ENCODE peak calls at places on chromosomes 11 and 22, in seven cellular contexts. R is iPS DF 6.9; G is psoas muscle; Y is prostate gland; W is pancreas; U is spleen; Z is naive thymus-derived CD4-positive, alpha-beta T cell. B is an unnamed sample.

GRCh38 chr11:114026355-114026754 is 33.2 kb upstream of the ZBTB16 start:
- DNase-seq in R (peak; percentile 37), G (no peak), Y (no peak), W (no peak), U (no peak), Z (peak; percentile 16), B (no peak)

GRCh38 chr11:79328402-79328801 is 112.4 kb downstream of the TENM4 start:
- DNase-seq in R (no peak), G (no peak), Y (no peak), W (no peak), U (no peak), Z (no peak), B (no peak)

GRCh38 chr11:59187587-59187986 is 15.7 kb downstream of the DTX4 start:
- DNase-seq in R (no peak), G (peak; percentile 89), Y (no peak), W (no peak), U (no peak), Z (no peak), B (peak; percentile 55)

GRCh38 chr11:7548659-7549283 is 35.0 kb downstream of the PPFIBP2 start:
- DNase-seq in R (peak; percentile 63), G (no peak), Y (no peak), W (no peak), U (no peak), Z (no peak), B (peak; percentile 64)

GRCh38 chr22:21942407-21942895 is 10.2 kb downstream of the PPM1F start:
- DNase-seq in R (no peak), G (peak; percentile 92), Y (no peak), W (peak; percentile 29), U (peak; percentile 92), Z (no peak), B (peak; percentile 38)

GRCh38 chr11:44531116-44531504 is 34.4 kb upstream of the CD82 start:
- DNase-seq in R (no peak), G (no peak), Y (no peak), W (no peak), U (no peak), Z (no peak), B (no peak)

GRCh38 chr11:96123301-96123700 is 199.4 kb upstream of the MTMR2 start:
- DNase-seq in R (no peak), G (no peak), Y (no peak), W (no peak), U (no peak), Z (no peak), B (no peak)

GRCh38 chr22:44399196-44399837 is 86.6 kb upstream of the SHISAL1 start:
- DNase-seq in R (no peak), G (peak; percentile 23), Y (no peak), W (no peak), U (peak; percentile 40), Z (no peak), B (peak; percentile 8)

DNA sequence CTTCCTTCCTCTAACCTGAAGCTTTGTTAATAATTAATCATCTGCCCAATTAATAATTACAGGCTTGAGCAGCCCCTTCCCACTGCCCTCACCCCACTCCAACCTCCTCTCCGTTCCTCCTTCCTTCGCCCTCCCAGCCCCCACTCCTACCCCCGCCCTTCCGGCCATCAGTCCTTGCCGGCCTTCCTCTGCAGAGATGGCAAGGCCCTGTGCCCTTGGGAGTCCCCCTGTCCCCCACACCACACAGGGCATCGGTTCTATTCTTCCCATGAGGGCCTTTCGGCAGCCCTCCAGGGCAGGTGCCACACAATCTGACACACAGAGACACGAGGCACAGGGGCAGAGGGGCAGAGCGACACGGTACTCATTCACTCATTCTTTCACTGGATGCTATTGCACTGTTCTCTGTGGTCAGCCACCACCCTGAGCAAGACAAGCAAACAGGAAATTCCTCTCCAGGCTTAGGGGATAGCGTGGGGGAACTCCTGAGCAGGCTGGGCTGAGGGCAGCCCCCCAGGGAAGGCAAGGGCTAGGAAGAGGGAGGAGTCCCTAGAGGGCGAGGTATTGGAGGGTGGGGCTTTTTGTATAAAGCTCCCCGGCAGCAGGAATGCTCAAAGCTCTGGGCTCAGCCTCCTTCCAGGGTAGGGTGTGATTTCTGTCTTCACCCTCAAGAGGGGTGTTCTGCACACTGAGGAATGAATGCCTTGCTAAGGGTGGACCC is 14.8 kb downstream of the MGAT3 start:
- DNase-seq in R (no peak), G (no peak), Y (no peak), W (no peak), U (no peak), Z (no peak), B (no peak)
- H3K4me1 ChIP-seq in R (peaks cover 25% of the 10 kb centered on the region), G (no peaks in the 10 kb centered on the region), Y (no peaks in the 10 kb centered on the region), W (peaks cover 11% of the 10 kb centered on the region), U (peaks cover 42% of the 10 kb centered on the region), Z (peaks cover 9% of the 10 kb centered on the region), B (peaks cover 61% of the 10 kb centered on the region)

DNA sequence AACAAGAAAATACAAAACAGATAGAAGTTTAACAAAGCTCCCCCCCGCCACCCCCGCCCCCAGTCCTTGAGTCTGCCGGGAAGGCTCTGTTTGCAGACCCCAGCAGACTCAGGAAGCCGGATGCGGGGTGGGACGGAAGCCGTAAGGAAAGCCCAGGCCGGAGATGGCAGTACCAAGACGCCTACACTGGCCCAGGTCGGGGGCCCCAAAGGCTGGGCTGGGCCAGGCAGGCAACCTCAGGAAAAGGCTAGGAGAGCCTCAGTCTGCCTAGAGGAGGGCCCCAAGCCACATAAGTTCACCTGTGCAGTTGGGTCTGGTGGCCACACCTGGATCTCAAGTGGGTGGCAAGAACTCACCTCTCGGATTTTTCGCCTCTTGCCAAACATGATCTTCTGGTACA is 4.0 kb upstream of the GAL3ST1 start:
- DNase-seq in R (no peak), G (peak; percentile 26), Y (no peak), W (no peak), U (no peak), Z (no peak), B (no peak)
- H3K27ac ChIP-seq in R (no peak overlapping the region), G (no peak overlapping the region), Y (no peak overlapping the region), W (no peak overlapping the region), U (no peak overlapping the region), Z (no peak overlapping the region), B (no peak overlapping the region)

GRCh38 chr11:57426754-57427691 is at the start of gene SLC43A3:
- DNase-seq in R (no peak), G (peak; percentile 85), Y (peak; percentile 69), W (peak; percentile 73), U (peak; percentile 93), Z (peak; percentile 34), B (peak; percentile 76)

GRCh38 chr11:57424802-57425564 is 1.9 kb downstream of the SLC43A3 start:
- DNase-seq in R (no peak), G (peak; percentile 86), Y (peak; percentile 16), W (peak; percentile 66), U (peak; percentile 87), Z (peak; percentile 57), B (peak; percentile 56)

GRCh38 chr11:57426439-57426753 is 525 bp downstream of the SLC43A3 start:
- DNase-seq in R (no peak), G (no peak), Y (no peak), W (peak; percentile 26), U (no peak), Z (no peak), B (no peak)

GRCh38 chr11:57424137-57424801 is 2.7 kb downstream of the SLC43A3 start:
- DNase-seq in R (no peak), G (no peak), Y (no peak), W (no peak), U (no peak), Z (no peak), B (no peak)

DNA sequence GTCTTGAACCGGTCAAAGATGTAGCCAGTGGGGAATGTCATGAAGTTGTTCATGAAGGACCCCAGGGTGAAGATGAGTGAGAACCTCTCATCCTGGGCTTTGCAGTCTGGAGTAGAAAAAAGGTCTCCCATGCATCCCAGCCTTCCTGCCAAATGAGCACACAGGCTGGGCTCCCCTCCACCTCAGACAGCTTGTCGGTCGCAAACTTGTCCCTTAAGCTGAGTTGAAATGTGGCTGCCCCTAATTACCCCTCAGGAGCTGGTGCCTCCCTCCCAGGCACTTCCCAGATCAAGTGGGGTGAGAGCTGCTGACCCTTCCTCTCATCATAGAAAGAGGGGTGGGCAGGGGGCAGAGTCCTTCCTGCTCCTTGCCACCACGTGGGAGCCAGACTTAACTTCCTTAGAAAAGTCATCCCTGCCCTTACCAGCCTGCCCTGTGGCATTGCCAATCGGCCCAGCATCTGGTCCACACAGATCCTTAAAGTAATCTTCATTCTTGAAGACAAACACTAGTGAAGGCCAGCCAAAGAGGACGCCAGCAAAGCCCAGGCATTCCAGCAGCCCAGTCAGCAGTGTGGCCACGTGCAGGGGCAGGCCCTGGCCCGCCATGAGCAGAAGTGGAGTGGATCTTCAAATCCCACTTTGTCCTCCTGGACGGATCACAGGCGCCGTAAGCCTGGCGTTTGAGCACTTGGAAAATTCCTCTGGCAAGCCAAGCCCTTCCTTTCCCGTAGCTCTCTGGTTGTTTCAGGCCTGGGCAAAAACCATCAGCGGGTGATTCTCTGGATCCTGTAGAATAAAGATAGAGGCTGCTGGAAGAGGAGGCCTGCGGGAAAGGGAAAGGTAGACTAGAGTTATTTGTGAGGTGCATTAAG is 1.1 kb downstream of the SLC43A3 start:
- DNase-seq in R (no peak), G (peak; percentile 75), Y (peak; percentile 57), W (peak; percentile 24), U (peak; percentile 79), Z (no peak), B (peak; percentile 25)
- H3K4me1 ChIP-seq in R (peaks cover 3% of the 10 kb centered on the region), G (peaks cover 32% of the 10 kb centered on the region), Y (no peaks in the 10 kb centered on the region), W (peaks cover 16% of the 10 kb centered on the region), U (peaks cover 36% of the 10 kb centered on the region), Z (peaks cover 45% of the 10 kb centered on the region), B (peaks cover 79% of the 10 kb centered on the region)

GRCh38 chr22:29830585-29830984 is 7.5 kb downstream of the ASCC2 start:
- DNase-seq in R (no peak), G (peak; percentile 89), Y (no peak), W (no peak), U (no peak), Z (no peak), B (no peak)

GRCh38 chr22:29831958-29832357 is 6.1 kb downstream of the ASCC2 start:
- DNase-seq in R (no peak), G (no peak), Y (no peak), W (no peak), U (no peak), Z (no peak), B (no peak)

GRCh38 chr22:29833392-29833949 is 4.6 kb downstream of the ASCC2 start:
- DNase-seq in R (no peak), G (no peak), Y (no peak), W (no peak), U (no peak), Z (no peak), B (no peak)

GRCh38 chr22:29827091-29827490 is 11.0 kb downstream of the ASCC2 start:
- DNase-seq in R (no peak), G (no peak), Y (no peak), W (no peak), U (no peak), Z (no peak), B (no peak)

DNA sequence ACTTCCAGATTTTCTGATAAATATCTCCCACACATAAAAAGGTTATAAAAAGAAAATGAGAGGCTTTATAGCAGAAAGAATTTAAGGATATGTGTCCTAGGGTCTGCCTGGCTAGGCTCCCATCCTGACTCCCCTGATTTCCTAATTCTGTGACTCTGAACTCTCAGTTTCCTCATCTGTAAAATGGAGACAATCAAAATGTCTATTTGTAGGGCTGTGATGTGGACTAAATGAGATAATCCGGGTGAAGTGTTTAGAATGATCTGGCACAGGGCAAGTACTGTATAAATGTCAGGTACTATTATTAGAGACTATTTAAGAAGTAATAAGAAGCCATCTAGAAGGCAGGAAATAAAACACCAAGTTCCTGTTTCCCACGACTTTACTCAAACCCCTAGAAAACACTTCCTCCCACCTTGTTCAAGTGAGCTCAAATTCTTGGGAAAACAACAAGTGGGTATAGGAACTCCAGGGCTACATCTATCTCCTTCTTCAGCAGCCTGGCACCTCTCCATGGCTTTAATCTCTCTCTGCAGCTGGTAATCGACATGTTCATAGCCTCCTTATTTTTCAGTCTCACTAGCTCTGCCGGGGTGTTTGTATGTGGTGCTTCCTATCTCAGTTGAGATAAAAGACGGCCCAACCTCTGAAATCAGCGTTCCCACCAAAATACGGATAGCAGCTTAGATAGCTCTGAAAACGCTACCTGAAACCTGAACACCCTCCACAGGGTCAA is 6.7 kb downstream of the ASCC2 start:
- DNase-seq in R (no peak), G (no peak), Y (no peak), W (no peak), U (no peak), Z (no peak), B (no peak)
- H3K27ac ChIP-seq in R (no peak overlapping the region), G (peak overlapping the region; percentile 91), Y (no peak overlapping the region), W (no peak overlapping the region), U (peak overlapping the region; percentile 64), Z (no peak overlapping the region), B (no peak overlapping the region)

GRCh38 chr22:36395061-36395849 is 7.5 kb upstream of the MYH9 start:
- DNase-seq in R (no peak), G (no peak), Y (peak; percentile 89), W (no peak), U (no peak), Z (no peak), B (peak; percentile 46)
- H3K4me1 ChIP-seq in R (no peaks in the 10 kb centered on the region), G (no peaks in the 10 kb centered on the region), Y (no peaks in the 10 kb centered on the region), W (no peaks in the 10 kb centered on the region), U (no peaks in the 10 kb centered on the region), Z (peaks cover 8% of the 10 kb centered on the region), B (peaks cover 7% of the 10 kb centered on the region)